ENCODE peak calls at places on chromosome 18, in five cellular contexts. G is OCI-LY7, F is GM23338, H is hepatocyte, O is neural progenitor cell. N is an unnamed sample.

GRCh38 chr18:11322006-11322405 is 172.6 kb upstream of the PIEZO2 start:
- DNase-seq in F (no peak), G (no peak), O (no peak), H (no peak), N (no peak)

GRCh38 chr18:36415606-36416005 is 118.1 kb downstream of the FHOD3 start:
- DNase-seq in F (no peak), G (no peak), O (no peak), H (no peak), N (no peak)

GRCh38 chr18:21242141-21243040 is at the start of gene GREB1L:
- DNase-seq in O (peak), H (peak), F (peak), G (no peak), N (peak)

GRCh38 chr18:21053127-21053526 is 58.5 kb downstream of the ROCK1 start:
- DNase-seq in O (no peak), F (no peak), G (no peak), H (peak), N (no peak)

GRCh38 chr18:28666216-28666615 is 489.3 kb upstream of the CDH2 start:
- DNase-seq in F (no peak), G (no peak), H (no peak), O (no peak), N (no peak)

GRCh38 chr18:37524139-37524538 is 41.5 kb downstream of the CELF4 start:
- DNase-seq in O (no peak), F (no peak), H (no peak), G (no peak), N (no peak)

GRCh38 chr18:49094979-49095632 is 144.3 kb upstream of the SMAD7 start:
- DNase-seq in F (no peak), O (no peak), H (no peak), G (no peak), N (no peak)

GRCh38 chr18:44852216-44852615 is 171.5 kb downstream of the SETBP1 start:
- DNase-seq in H (no peak), F (no peak), O (no peak), G (no peak), N (no peak)

GRCh38 chr18:39589496-39589895 is 2023.9 kb upstream of the CELF4 start:
- DNase-seq in F (no peak), H (no peak), O (no peak), G (no peak), N (no peak)

GRCh38 chr18:32301976-32302743 is 112.3 kb downstream of the MEP1B start:
- DNase-seq in F (no peak), H (peak), G (no peak), O (no peak), N (peak)

GRCh38 chr18:55974521-55974920 is 386.5 kb upstream of the TCF4 start:
- DNase-seq in O (no peak), G (no peak), H (no peak), F (no peak), N (no peak)

GRCh38 chr18:34131008-34131407 is 93.7 kb downstream of the NOL4 start:
- DNase-seq in F (no peak), G (no peak), O (no peak), H (no peak), N (no peak)

GRCh38 chr18:11962586-11962985 is 18.7 kb upstream of the IMPA2 start:
- DNase-seq in H (no peak), F (no peak), G (no peak), O (no peak), N (no peak)

GRCh38 chr18:45863469-45863868 is 38.0 kb downstream of the SIGLEC15 start:
- DNase-seq in F (no peak), O (no peak), H (no peak), G (no peak), N (no peak)

GRCh38 chr18:78605255-78605654 is 374.4 kb upstream of the SALL3 start:
- DNase-seq in G (no peak), O (no peak), F (no peak), H (no peak), N (no peak)

GRCh38 chr18:14074187-14074586 is 58.0 kb downstream of the ZNF519 start:
- DNase-seq in F (peak), G (peak), H (no peak), O (peak), N (no peak)
- TF ChIP-seq CTCF in F (peak), G (peak), H (peak), O (peak), N (no peak)

GRCh38 chr18:76767954-76768353 is 54.4 kb upstream of the ZNF236 start:
- DNase-seq in H (no peak), G (no peak), O (no peak), F (no peak), N (no peak)

GRCh38 chr18:76764296-76764901 is 58.0 kb upstream of the ZNF236 start:
- DNase-seq in F (no peak), H (no peak), G (no peak), O (no peak), N (no peak)

GRCh38 chr18:76771132-76771824 is 51.1 kb upstream of the ZNF236 start:
- DNase-seq in F (no peak), H (no peak), G (no peak), O (peak), N (no peak)

GRCh38 chr18:76765649-76766048 is 56.7 kb upstream of the ZNF236 start:
- DNase-seq in O (no peak), G (no peak), H (no peak), F (no peak), N (no peak)

GRCh38 chr18:76766429-76766828 is 55.9 kb upstream of the ZNF236 start:
- DNase-seq in H (no peak), O (no peak), G (no peak), F (no peak), N (no peak)
- H3K4me3 ChIP-seq in H (no peak), O (no peak), G (no peak), F (no peak), N (no peak)

GRCh38 chr18:25322806-25323205 is 29.2 kb downstream of the ZNF521 start:
- DNase-seq in O (no peak), F (no peak), H (no peak), G (no peak), N (no peak)
- TF ChIP-seq EZH2phosphoT487 in O (no peak), F (no peak), H (no peak), G (no peak), N (no peak)

GRCh38 chr18:10051877-10052631 is 138.2 kb downstream of the VAPA start:
- DNase-seq in H (peak), O (no peak), G (no peak), F (no peak), N (no peak)

GRCh38 chr18:10052871-10053270 is 139.1 kb downstream of the VAPA start:
- DNase-seq in H (no peak), F (no peak), G (no peak), O (no peak), N (no peak)

GRCh38 chr18:10054366-10054765 is 140.6 kb downstream of the VAPA start:
- DNase-seq in G (no peak), F (no peak), O (no peak), H (no peak), N (no peak)

GRCh38 chr18:10055125-10055750 is 141.4 kb downstream of the VAPA start:
- DNase-seq in G (no peak), O (no peak), H (no peak), F (no peak), N (no peak)

DNA sequence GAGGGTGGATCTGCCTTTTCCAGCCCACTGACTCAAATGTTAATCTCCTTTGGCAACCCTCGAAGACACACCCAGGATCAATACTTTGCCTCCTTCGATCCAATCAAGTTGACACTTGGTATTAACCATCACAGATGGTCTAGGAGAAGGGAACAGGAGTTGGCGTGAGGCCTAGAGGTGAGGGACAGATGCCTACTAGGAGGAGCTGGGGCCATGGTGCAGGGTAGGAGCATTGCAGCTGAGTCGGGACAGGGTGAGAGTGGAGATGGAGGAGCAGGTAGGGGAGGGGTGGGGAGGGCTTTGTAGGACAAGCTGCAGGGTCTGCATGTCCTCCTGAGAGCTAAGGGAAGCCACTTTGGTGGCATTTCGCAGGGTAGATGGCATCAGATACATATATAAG is 140.0 kb downstream of the VAPA start:
- DNase-seq in F (no peak), O (no peak), G (no peak), H (no peak), N (no peak)
- TF ChIP-seq CTCF in F (no peak), O (no peak), G (no peak), H (no peak), N (no peak)

DNA sequence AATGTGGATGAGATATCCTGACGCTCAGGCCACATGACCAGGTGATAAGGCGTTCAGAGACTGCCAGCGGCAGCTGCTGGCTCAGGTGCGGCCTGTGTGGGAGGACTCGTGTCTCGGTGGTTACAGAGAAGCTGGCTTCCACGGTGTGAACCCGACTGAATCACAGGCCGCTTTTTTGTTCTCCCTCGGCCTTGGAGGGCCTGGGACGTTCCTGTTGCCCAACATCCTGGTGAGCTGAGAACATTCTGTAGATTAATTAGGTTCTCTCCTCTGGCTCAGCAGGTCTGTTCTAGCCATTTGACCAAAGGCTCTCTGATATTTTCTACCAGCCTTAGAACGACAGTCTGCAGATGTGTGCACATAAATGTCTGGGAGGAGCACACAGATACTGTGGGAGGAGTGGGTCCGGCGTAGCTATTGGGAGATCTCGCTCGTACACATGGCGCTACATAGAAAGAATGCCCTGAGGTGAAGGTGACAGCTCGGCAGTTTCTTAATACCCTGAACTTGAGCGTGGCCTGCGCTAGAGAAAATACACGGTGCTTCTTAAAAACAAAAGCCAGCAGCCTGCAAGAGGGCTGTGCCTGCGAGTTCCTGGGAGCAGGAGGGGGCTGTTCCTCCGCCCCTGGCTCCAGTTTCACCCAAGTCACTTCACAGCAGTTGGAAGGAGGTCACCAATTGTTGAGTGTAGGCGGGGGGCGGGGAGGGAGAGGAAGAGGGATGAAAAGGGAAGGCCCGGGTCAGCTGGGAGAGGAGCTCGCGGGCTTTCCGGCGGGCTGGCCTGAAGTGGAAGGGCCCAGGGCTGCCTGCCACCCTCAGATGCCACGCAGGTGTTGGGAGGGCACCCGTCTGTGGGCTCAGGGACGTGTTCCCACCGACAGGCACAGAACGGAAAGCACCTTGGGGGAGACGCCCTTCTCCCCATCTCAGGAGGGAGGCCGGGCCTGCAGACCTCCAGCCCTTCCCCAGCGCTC is 124.6 kb upstream of the ZNF516 start:
- DNase-seq in H (peak), O (peak), F (peak), G (no peak), N (no peak)
- H3K4me3 ChIP-seq in H (no peak), O (peak), F (peak), G (no peak), N (no peak)